ENCODE peak calls at places on chromosomes 3 and 15, in nine cellular contexts. M is astrocyte of the spinal cord, B is esophagus muscularis mucosa, G is fibroblast of lung, Y is AG09319, S is Panc1, E is gastrocnemius medialis, L is HCT116, R is BJ. T is an unnamed sample.

GRCh38 chr3:19881036-19881435 is 53.0 kb downstream of the EFHB start:
- DNase-seq in M (no peak), B (no peak), G (no peak), Y (no peak), S (no peak), E (no peak), L (no peak), R (no peak), T (no peak)

GRCh38 chr3:129690406-129690805 is 83.9 kb upstream of the PLXND1 start:
- DNase-seq in M (peak), B (no peak), G (peak), Y (no peak), S (peak), E (no peak), L (peak), R (no peak), T (peak)

GRCh38 chr3:117531078-117531477 is 821.5 kb downstream of the TUSC7 start:
- DNase-seq in M (no peak), B (no peak), G (peak), Y (no peak), S (no peak), E (no peak), L (no peak), R (no peak), T (no peak)

GRCh38 chr15:92924216-92924615 is 24.1 kb downstream of the CHD2 start:
- DNase-seq in M (no peak), B (no peak), G (no peak), Y (no peak), S (no peak), E (no peak), L (no peak), R (no peak), T (no peak)

GRCh38 chr3:159609620-159610019 is 379.0 kb upstream of the IL12A start:
- DNase-seq in M (no peak), B (no peak), G (peak), Y (no peak), S (no peak), E (no peak), L (no peak), R (no peak), T (no peak)

GRCh38 chr3:61847784-61848462 is 286.6 kb downstream of the PTPRG start:
- DNase-seq in M (peak), B (no peak), G (peak), Y (no peak), S (no peak), E (peak), L (no peak), R (no peak), T (no peak)

GRCh38 chr3:97658670-97659285 is 105.8 kb upstream of the ARL6 start:
- DNase-seq in M (peak), B (no peak), G (peak), Y (no peak), S (peak), E (no peak), L (peak), R (no peak), T (no peak)

GRCh38 chr3:71251156-71251775 is 332.3 kb downstream of the FOXP1 start:
- DNase-seq in M (peak), B (no peak), G (peak), Y (no peak), S (no peak), E (no peak), L (no peak), R (peak), T (no peak)

GRCh38 chr3:187694801-187695200 is 7.6 kb downstream of the RTP2 start:
- DNase-seq in M (peak), B (no peak), G (peak), Y (no peak), S (no peak), E (peak), L (no peak), R (peak), T (no peak)
- TF ChIP-seq CTCF in M (no peak), B (no peak), G (no peak), Y (no peak), S (no peak), E (no peak), L (no peak), R (no peak), T (no peak)

GRCh38 chr3:124966557-124967480 is 32.3 kb upstream of the MUC13 start:
- DNase-seq in M (no peak), B (no peak), G (no peak), Y (no peak), S (no peak), E (no peak), L (no peak), R (no peak), T (no peak)
- TF ChIP-seq CTCF in M (no peak), B (no peak), G (no peak), Y (no peak), S (no peak), E (no peak), L (no peak), R (no peak), T (no peak)

DNA sequence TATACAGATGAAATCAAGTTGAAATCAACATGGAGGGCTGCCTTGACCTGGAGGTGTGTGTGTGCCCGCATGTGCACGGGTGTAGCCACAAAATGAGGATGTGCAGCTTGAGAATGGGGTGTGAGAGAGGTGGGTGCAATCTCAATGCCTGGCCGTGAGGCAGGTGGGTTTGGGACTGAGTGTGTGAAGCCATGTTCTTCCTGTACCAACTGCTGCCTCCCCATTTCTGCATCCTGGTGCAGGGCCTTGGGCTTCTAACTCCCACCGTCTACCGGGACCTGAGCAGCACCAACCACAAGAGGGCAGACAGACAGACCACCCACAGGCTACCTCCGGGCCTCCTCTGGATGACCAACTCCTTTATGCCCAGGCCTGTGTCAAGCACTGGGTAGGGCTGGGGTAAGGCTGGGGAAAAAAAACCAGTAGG is 161.9 kb upstream of the TLE3 start:
- DNase-seq in M (no peak), B (no peak), G (no peak), Y (no peak), S (no peak), E (no peak), L (no peak), R (no peak), T (no peak)
- TF ChIP-seq CTCF in M (no peak), B (no peak), G (no peak), Y (no peak), S (no peak), E (no peak), L (peak), R (no peak), T (no peak)

GRCh38 chr15:68304611-68305337 is 27.2 kb downstream of the FEM1B start:
- DNase-seq in M (no peak), B (peak), G (no peak), Y (no peak), S (no peak), E (no peak), L (no peak), R (no peak), T (no peak)
- TF ChIP-seq CTCF in M (no peak), B (no peak), G (no peak), Y (no peak), S (no peak), E (no peak), L (no peak), R (no peak), T (no peak)

GRCh38 chr3:182620715-182621434 is 172.4 kb upstream of the ATP11B start:
- DNase-seq in M (no peak), B (no peak), G (no peak), Y (no peak), S (no peak), E (no peak), L (no peak), R (no peak), T (no peak)

GRCh38 chr3:182622241-182622545 is 171.1 kb upstream of the ATP11B start:
- DNase-seq in M (no peak), B (no peak), G (no peak), Y (no peak), S (no peak), E (no peak), L (no peak), R (no peak), T (no peak)

GRCh38 chr3:182618085-182618732 is 175.1 kb upstream of the ATP11B start:
- DNase-seq in M (peak), B (no peak), G (peak), Y (no peak), S (peak), E (no peak), L (no peak), R (no peak), T (no peak)

GRCh38 chr3:182618981-182619591 is 174.2 kb upstream of the ATP11B start:
- DNase-seq in M (peak), B (no peak), G (peak), Y (no peak), S (no peak), E (no peak), L (peak), R (no peak), T (no peak)

GRCh38 chr3:182621435-182622240 is 171.7 kb upstream of the ATP11B start:
- DNase-seq in M (no peak), B (no peak), G (no peak), Y (no peak), S (no peak), E (no peak), L (no peak), R (no peak), T (no peak)
- TF ChIP-seq CTCF in M (peak), B (no peak), G (peak), Y (no peak), S (peak), E (no peak), L (peak), R (no peak), T (no peak)

GRCh38 chr3:9933561-9934234 is at the start of gene CRELD1:
- DNase-seq in M (peak), B (peak), G (peak), Y (peak), S (no peak), E (peak), L (peak), R (peak), T (peak)
- TF ChIP-seq CTCF in M (no peak), B (no peak), G (no peak), Y (no peak), S (no peak), E (no peak), L (no peak), R (no peak), T (no peak)

GRCh38 chr3:54835701-54836100 is 92.2 kb downstream of the LRTM1 start:
- DNase-seq in M (no peak), B (no peak), G (no peak), Y (no peak), S (no peak), E (no peak), L (no peak), R (no peak), T (no peak)

GRCh38 chr3:54843352-54843751 is 84.5 kb downstream of the LRTM1 start:
- DNase-seq in M (no peak), B (no peak), G (no peak), Y (no peak), S (no peak), E (no peak), L (no peak), R (no peak), T (no peak)

GRCh38 chr3:54841461-54841860 is 86.4 kb downstream of the LRTM1 start:
- DNase-seq in M (no peak), B (no peak), G (no peak), Y (no peak), S (no peak), E (no peak), L (no peak), R (no peak), T (no peak)

GRCh38 chr3:54836876-54837275 is 91.0 kb downstream of the LRTM1 start:
- DNase-seq in M (no peak), B (no peak), G (peak), Y (no peak), S (no peak), E (no peak), L (no peak), R (no peak), T (no peak)

DNA sequence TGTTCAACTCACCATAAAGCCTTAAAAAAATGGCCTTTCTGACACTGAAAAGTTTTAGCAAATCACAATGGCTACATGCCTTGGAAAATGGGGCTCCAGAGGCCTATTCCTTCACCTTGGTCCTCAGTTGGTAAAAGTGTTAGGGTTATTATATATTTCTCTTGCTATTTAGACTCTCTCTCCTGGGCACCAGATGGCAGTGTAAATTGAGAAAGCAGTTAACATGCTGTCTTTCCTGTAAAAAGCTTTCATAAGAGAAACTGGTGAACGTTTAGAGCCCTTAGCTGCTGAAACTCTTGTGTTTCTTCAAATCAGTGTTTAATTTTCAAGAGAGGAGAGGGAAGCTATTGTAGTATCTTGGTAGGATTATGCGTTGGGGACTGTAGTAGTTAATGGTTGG is 89.9 kb downstream of the LRTM1 start:
- DNase-seq in M (peak), B (no peak), G (peak), Y (no peak), S (no peak), E (no peak), L (no peak), R (no peak), T (no peak)
- TF ChIP-seq CTCF in M (peak), B (no peak), G (peak), Y (peak), S (peak), E (no peak), L (peak), R (peak), T (no peak)

DNA sequence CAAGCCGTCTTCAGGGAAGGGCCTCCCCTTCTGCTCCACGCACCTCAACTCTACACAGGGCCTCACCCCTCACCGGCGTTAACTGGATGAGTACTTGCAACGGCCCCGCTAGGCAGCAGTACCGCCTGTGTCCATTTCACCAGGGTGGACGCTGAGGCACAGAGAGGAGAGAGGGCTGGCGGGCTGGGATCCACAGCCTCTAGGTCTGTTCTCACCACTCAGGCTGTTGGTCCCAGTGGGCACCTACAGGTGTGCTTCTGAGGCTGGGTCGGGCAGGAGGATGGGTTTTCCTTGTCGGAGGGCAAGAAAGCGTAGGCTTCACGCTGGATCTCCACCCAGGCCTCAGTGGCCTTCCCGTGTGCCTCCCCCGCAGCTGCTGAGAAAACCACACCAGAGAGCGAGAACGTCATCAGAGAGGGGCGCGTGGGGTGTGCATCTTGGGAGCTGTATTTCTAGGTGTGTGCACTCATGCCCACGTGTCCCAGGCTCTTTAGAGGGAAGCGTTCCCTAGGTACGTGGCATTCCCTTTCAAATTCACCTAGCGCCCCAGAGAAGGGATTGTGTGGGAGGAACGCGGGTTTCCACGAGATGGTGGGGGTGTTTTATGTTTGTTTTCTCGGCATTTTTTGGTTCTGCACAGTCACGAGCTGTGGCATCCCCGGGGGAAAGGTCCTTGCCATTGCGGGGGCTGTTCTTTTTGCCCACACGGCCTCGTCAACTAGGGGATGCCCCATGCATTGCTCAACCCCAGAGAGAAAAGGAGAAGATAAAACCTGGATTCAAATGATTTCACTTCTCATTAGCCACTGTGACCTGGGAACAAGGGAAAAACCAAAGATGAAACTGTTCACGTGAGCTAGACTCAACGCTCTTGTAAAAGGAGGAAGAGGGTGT is 67.7 kb downstream of the MGLL start:
- DNase-seq in M (no peak), B (no peak), G (no peak), Y (no peak), S (no peak), E (no peak), L (no peak), R (no peak), T (peak)
- TF ChIP-seq CTCF in M (no peak), B (no peak), G (no peak), Y (no peak), S (no peak), E (no peak), L (no peak), R (no peak), T (no peak)

T was measured in CD14-positive monocyte.